ENCODE peak calls at places on chromosomes 5 and 9, in four cellular contexts. One of them, this sample, is unnamed.
A peak's percentile ranks its signal among the peaks of the same experiment; 100 is the strongest.

GRCh38 chr9:77019810-77020437 is 469 bp downstream of the FOXB2 start:
- DNase-seq in transverse colon: no peak
- DNase-seq in AG10803: no peak
- DNase-seq in MM.1S: no peak
- DNase-seq in this sample: peak; percentile 35

GRCh38 chr5:136058031-136058971 is 29.5 kb downstream of the TGFBI start:
- DNase-seq in transverse colon: peak; percentile 54
- DNase-seq in AG10803: peak; percentile 99
- DNase-seq in MM.1S: no peak
- DNase-seq in this sample: no peak

GRCh38 chr9:5786370-5787127 is 46.4 kb downstream of the ERMP1 start:
- DNase-seq in transverse colon: no peak
- DNase-seq in AG10803: no peak
- DNase-seq in MM.1S: no peak
- DNase-seq in this sample: no peak

GRCh38 chr9:2838356-2838983 is 5.4 kb downstream of the PUM3 start:
- DNase-seq in transverse colon: no peak
- DNase-seq in AG10803: peak; percentile 26
- DNase-seq in MM.1S: no peak
- DNase-seq in this sample: no peak

GRCh38 chr5:133049726-133050048 is 2.1 kb upstream of the HSPA4 start:
- DNase-seq in transverse colon: no peak
- DNase-seq in AG10803: no peak
- DNase-seq in MM.1S: no peak
- DNase-seq in this sample: no peak

GRCh38 chr5:84272776-84273516 is 111.7 kb downstream of the EDIL3 start:
- DNase-seq in transverse colon: no peak
- DNase-seq in AG10803: no peak
- DNase-seq in MM.1S: no peak
- DNase-seq in this sample: no peak

GRCh38 chr5:178309271-178310008 is 76.8 kb upstream of the PHYKPL start:
- DNase-seq in transverse colon: no peak
- DNase-seq in AG10803: no peak
- DNase-seq in MM.1S: no peak
- DNase-seq in this sample: no peak

GRCh38 chr5:116696356-116696755 is 121.7 kb upstream of the SEMA6A start:
- DNase-seq in transverse colon: no peak
- DNase-seq in AG10803: no peak
- DNase-seq in MM.1S: no peak
- DNase-seq in this sample: peak; percentile 25

GRCh38 chr9:23825700-23826099 is 340 bp downstream of the ELAVL2 start:
- DNase-seq in transverse colon: no peak
- DNase-seq in AG10803: peak; percentile 1
- DNase-seq in MM.1S: no peak
- DNase-seq in this sample: no peak

GRCh38 chr5:153372433-153373167 is 117.9 kb upstream of the GRIA1 start:
- DNase-seq in transverse colon: no peak
- DNase-seq in AG10803: no peak
- DNase-seq in MM.1S: no peak
- DNase-seq in this sample: no peak

GRCh38 chr5:78361226-78361993 is 993 bp downstream of the SCAMP1 start:
- DNase-seq in transverse colon: peak; percentile 53
- DNase-seq in AG10803: peak; percentile 49
- DNase-seq in MM.1S: peak; percentile 27
- DNase-seq in this sample: peak; percentile 31

GRCh38 chr9:113488071-113488470 is 24.5 kb downstream of the RGS3 start:
- DNase-seq in transverse colon: peak; percentile 4
- DNase-seq in AG10803: no peak
- DNase-seq in MM.1S: no peak
- DNase-seq in this sample: no peak

GRCh38 chr9:22160235-22160634 is 151.1 kb upstream of the CDKN2B start:
- DNase-seq in transverse colon: no peak
- DNase-seq in AG10803: peak; percentile 93
- DNase-seq in MM.1S: no peak
- DNase-seq in this sample: no peak

GRCh38 chr5:3517331-3517730 is 78.3 kb upstream of the IRX1 start:
- DNase-seq in transverse colon: no peak
- DNase-seq in AG10803: no peak
- DNase-seq in MM.1S: no peak
- DNase-seq in this sample: no peak

GRCh38 chr5:117621921-117622320 is 1047.3 kb upstream of the SEMA6A start:
- DNase-seq in transverse colon: no peak
- DNase-seq in AG10803: no peak
- DNase-seq in MM.1S: no peak
- DNase-seq in this sample: no peak

GRCh38 chr9:36961568-36962360 is 72.3 kb downstream of the PAX5 start:
- DNase-seq in transverse colon: no peak
- DNase-seq in AG10803: peak; percentile 15
- DNase-seq in MM.1S: no peak
- DNase-seq in this sample: no peak

GRCh38 chr5:57383093-57383861 is 99.3 kb downstream of the ACTBL2 start:
- DNase-seq in transverse colon: no peak
- DNase-seq in AG10803: peak; percentile 83
- DNase-seq in MM.1S: no peak
- DNase-seq in this sample: no peak

GRCh38 chr5:103466494-103466893 is 96.1 kb downstream of the NUDT12 start:
- DNase-seq in transverse colon: no peak
- DNase-seq in AG10803: peak; percentile 64
- DNase-seq in MM.1S: no peak
- DNase-seq in this sample: no peak

GRCh38 chr5:88948746-88949600 is 66.0 kb upstream of the MEF2C start:
- DNase-seq in transverse colon: no peak
- DNase-seq in AG10803: no peak
- DNase-seq in MM.1S: no peak
- DNase-seq in this sample: no peak

GRCh38 chr9:130072515-130073235 is 19.0 kb downstream of the GPR107 start:
- DNase-seq in transverse colon: no peak
- DNase-seq in AG10803: no peak
- DNase-seq in MM.1S: no peak
- DNase-seq in this sample: peak; percentile 44

GRCh38 chr9:137431416-137431931 is 8.3 kb downstream of the NOXA1 start:
- DNase-seq in transverse colon: no peak
- DNase-seq in AG10803: no peak
- DNase-seq in MM.1S: no peak
- DNase-seq in this sample: no peak

GRCh38 chr9:101578378-101578777 is 16.4 kb downstream of the PPP3R2 start:
- DNase-seq in transverse colon: no peak
- DNase-seq in AG10803: no peak
- DNase-seq in MM.1S: no peak
- DNase-seq in this sample: no peak

GRCh38 chr9:137140151-137141012 is 1.4 kb downstream of the GRIN1 start:
- DNase-seq in transverse colon: no peak
- DNase-seq in AG10803: no peak
- DNase-seq in MM.1S: no peak
- DNase-seq in this sample: no peak

GRCh38 chr9:128600111-128600510 is 47.7 kb downstream of the SPTAN1 start:
- DNase-seq in transverse colon: no peak
- DNase-seq in AG10803: no peak
- DNase-seq in MM.1S: no peak
- DNase-seq in this sample: no peak

GRCh38 chr9:82273121-82273520 is 284.5 kb downstream of the SPATA31D1 start:
- DNase-seq in transverse colon: no peak
- DNase-seq in AG10803: no peak
- DNase-seq in MM.1S: no peak
- DNase-seq in this sample: no peak

GRCh38 chr5:45454114-45454513 is 242.1 kb downstream of the HCN1 start:
- DNase-seq in transverse colon: no peak
- DNase-seq in AG10803: peak; percentile 12
- DNase-seq in MM.1S: no peak
- DNase-seq in this sample: no peak

GRCh38 chr9:119179701-119180100 is 189.5 kb downstream of the BRINP1 start:
- DNase-seq in transverse colon: no peak
- DNase-seq in AG10803: no peak
- DNase-seq in MM.1S: no peak
- DNase-seq in this sample: no peak

GRCh38 chr5:23494558-23494957 is 12.9 kb upstream of the PRDM9 start:
- DNase-seq in transverse colon: no peak
- DNase-seq in AG10803: no peak
- DNase-seq in MM.1S: no peak
- DNase-seq in this sample: no peak

GRCh38 chr5:17105744-17106450 is 111.5 kb upstream of the BASP1 start:
- DNase-seq in transverse colon: no peak
- DNase-seq in AG10803: peak; percentile 93
- DNase-seq in MM.1S: no peak
- DNase-seq in this sample: no peak

GRCh38 chr5:11191673-11192072 is 430.6 kb upstream of the DAP start:
- DNase-seq in transverse colon: no peak
- DNase-seq in AG10803: no peak
- DNase-seq in MM.1S: no peak
- DNase-seq in this sample: no peak

DNA sequence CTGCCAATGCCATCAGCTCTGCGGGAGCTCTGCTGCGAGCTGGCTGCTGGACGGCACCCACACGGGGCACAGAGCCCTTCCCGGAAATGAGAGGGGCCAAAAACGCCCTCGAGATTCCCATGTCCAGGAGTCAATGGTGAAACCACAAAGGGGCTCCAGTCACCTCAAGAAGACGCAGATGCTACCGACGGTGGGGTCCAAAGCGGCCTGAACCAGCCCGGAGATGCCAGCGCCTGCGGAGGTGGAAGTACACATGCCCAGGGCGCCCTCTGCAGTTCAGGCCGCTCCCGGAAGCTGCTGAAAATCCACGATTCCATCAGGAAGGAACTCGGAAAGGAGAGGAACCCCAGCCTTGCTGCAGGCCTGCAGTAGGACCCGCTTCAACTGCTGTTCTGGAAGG is 82.4 kb upstream of the SELENOP start:
- DNase-seq in transverse colon: no peak
- DNase-seq in AG10803: peak; percentile 4
- DNase-seq in MM.1S: no peak
- DNase-seq in this sample: no peak
- TF ChIP-seq CTCF in transverse colon: no peak
- TF ChIP-seq CTCF in AG10803: no peak
- TF ChIP-seq CTCF in MM.1S: no peak
- TF ChIP-seq CTCF in this sample: no peak

DNA sequence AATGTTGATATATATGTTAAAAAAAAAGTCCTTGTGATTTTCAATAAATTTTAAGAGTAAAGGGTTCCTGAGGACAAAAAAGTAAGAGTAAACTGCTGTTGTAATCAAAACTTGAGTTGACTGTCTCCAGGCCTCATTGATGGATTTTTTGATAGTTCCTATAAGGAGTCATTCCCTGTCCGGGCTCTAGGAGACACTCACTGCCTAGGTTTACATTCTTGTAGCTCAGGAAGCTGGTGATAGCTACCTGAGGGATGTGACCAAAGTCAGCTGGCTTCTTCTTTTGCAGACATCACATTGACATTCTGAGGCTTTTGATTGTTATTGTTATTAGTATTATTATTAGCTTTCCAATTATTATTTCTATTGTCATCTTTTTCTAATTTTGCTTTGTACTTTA is 116.5 kb upstream of the FBXL7 start:
- DNase-seq in transverse colon: no peak
- DNase-seq in AG10803: peak; percentile 27
- DNase-seq in MM.1S: peak; percentile 48
- DNase-seq in this sample: no peak
- TF ChIP-seq CTCF in transverse colon: peak; percentile 40
- TF ChIP-seq CTCF in AG10803: peak; percentile 61
- TF ChIP-seq CTCF in MM.1S: peak; percentile 46
- TF ChIP-seq CTCF in this sample: peak; percentile 25

GRCh38 chr9:26945591-26945990 is 1.5 kb downstream of the PLAA start:
- DNase-seq in transverse colon: no peak
- DNase-seq in AG10803: no peak
- DNase-seq in MM.1S: no peak
- DNase-seq in this sample: no peak
- TF ChIP-seq CTCF in transverse colon: no peak
- TF ChIP-seq CTCF in AG10803: no peak
- TF ChIP-seq CTCF in MM.1S: no peak
- TF ChIP-seq CTCF in this sample: no peak

GRCh38 chr5:61744690-61745619 is 412.9 kb downstream of the ZSWIM6 start:
- DNase-seq in transverse colon: no peak
- DNase-seq in AG10803: no peak
- DNase-seq in MM.1S: no peak
- DNase-seq in this sample: no peak
- TF ChIP-seq CTCF in transverse colon: no peak
- TF ChIP-seq CTCF in AG10803: no peak
- TF ChIP-seq CTCF in MM.1S: no peak
- TF ChIP-seq CTCF in this sample: no peak

GRCh38 chr5:8580298-8580697 is 711.4 kb downstream of the MTRR start:
- DNase-seq in transverse colon: no peak
- DNase-seq in AG10803: no peak
- DNase-seq in MM.1S: no peak
- DNase-seq in this sample: no peak

GRCh38 chr5:8581047-8581446 is 712.1 kb downstream of the MTRR start:
- DNase-seq in transverse colon: no peak
- DNase-seq in AG10803: no peak
- DNase-seq in MM.1S: no peak
- DNase-seq in this sample: no peak

DNA sequence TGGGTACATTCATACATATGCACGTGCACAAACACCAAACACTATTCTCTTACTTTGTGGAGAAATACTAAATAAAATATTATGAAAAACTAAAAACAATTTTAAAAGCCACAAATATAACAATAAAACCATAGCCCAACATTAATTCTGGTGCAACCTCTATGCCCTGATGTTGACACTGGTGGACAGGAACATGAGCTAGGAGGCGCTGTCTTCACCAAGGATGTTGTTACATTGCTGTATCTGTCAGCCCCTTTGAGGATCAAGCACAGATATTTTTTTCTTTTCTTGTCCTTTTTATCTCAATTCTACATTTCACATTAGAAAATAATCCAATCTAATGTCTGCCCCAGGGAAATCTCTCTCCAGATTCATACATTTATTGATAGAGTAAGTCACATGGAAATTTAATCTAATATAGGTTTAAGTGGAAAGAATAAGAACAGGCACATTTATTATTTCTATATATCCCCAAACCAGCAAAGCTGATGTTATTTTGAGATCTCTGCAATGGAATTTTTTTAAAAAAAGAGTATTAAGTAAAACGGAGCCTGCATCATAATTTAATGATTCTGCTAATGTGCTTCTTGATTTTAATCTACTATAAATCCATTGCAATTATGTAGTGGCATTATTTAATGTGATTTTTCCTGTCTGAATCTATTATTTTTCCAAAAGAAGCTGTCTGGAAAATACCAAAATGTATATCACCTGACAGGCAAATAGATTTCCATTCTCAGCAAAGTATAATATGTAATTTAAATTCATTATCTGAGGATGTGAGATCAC is 716.5 kb downstream of the MTRR start:
- DNase-seq in transverse colon: no peak
- DNase-seq in AG10803: no peak
- DNase-seq in MM.1S: no peak
- DNase-seq in this sample: no peak
- TF ChIP-seq CTCF in transverse colon: no peak
- TF ChIP-seq CTCF in AG10803: peak; percentile 23
- TF ChIP-seq CTCF in MM.1S: no peak
- TF ChIP-seq CTCF in this sample: no peak